ENCODE peak calls at places on chromosomes 12 and 14, in eight cellular contexts. I, Q, S, U, T, F, V and O are unnamed samples.
A peak's percentile ranks its signal among the peaks of the same experiment; 100 is the strongest.

GRCh38 chr14:50094056-50094455 is 22.3 kb downstream of the VCPKMT start:
- DNase-seq in I (no peak), Q (no peak), S (no peak), U (no peak), T (no peak), F (no peak), V (no peak), O (no peak)

GRCh38 chr12:21559855-21560569 is 33.9 kb downstream of the SPX start:
- DNase-seq in I (no peak), Q (no peak), S (no peak), U (no peak), T (no peak), F (no peak), V (no peak), O (no peak)

GRCh38 chr12:6295187-6295811 is 15.2 kb upstream of the PLEKHG6 start:
- DNase-seq in I (no peak), Q (no peak), S (peak; percentile 75), U (no peak), T (no peak), F (peak; percentile 66), V (no peak), O (peak; percentile 61)

GRCh38 chr12:104737682-104738370 is 220.3 kb downstream of the SLC41A2 start:
- DNase-seq in I (no peak), Q (no peak), S (no peak), U (no peak), T (no peak), F (no peak), V (no peak), O (no peak)

GRCh38 chr14:21940887-21941855 is 267.6 kb upstream of the OR4E1 start:
- DNase-seq in I (peak; percentile 28), Q (peak; percentile 52), S (peak; percentile 7), U (peak; percentile 56), T (no peak), F (peak; percentile 56), V (no peak), O (peak; percentile 6)

GRCh38 chr12:14416658-14417057 is 51.2 kb downstream of the ATF7IP start:
- DNase-seq in I (peak; percentile 21), Q (peak; percentile 65), S (no peak), U (peak; percentile 34), T (no peak), F (peak; percentile 90), V (peak; percentile 36), O (no peak)

GRCh38 chr12:112839386-112839972 is 47.9 kb downstream of the RPH3A start:
- DNase-seq in I (no peak), Q (no peak), S (no peak), U (no peak), T (no peak), F (peak; percentile 32), V (no peak), O (no peak)

GRCh38 chr14:102817942-102818940 is 41.0 kb downstream of the TRAF3 start:
- DNase-seq in I (peak; percentile 80), Q (no peak), S (no peak), U (no peak), T (no peak), F (peak; percentile 65), V (no peak), O (no peak)

GRCh38 chr12:51381226-51382079 is 9.8 kb downstream of the GALNT6 start:
- DNase-seq in I (no peak), Q (no peak), S (no peak), U (no peak), T (no peak), F (no peak), V (no peak), O (no peak)

GRCh38 chr12:108778053-108778452 is 46.7 kb upstream of the CORO1C start:
- DNase-seq in I (no peak), Q (no peak), S (no peak), U (no peak), T (no peak), F (no peak), V (no peak), O (no peak)

GRCh38 chr12:104526320-104526719 is 69.6 kb downstream of the CHST11 start:
- DNase-seq in I (no peak), Q (no peak), S (no peak), U (peak; percentile 28), T (no peak), F (no peak), V (no peak), O (no peak)

GRCh38 chr12:28708918-28709371 is 440.1 kb upstream of the FAR2 start:
- DNase-seq in I (no peak), Q (no peak), S (no peak), U (no peak), T (no peak), F (peak; percentile 36), V (no peak), O (no peak)

GRCh38 chr12:100539209-100539608 is 34.3 kb upstream of the GAS2L3 start:
- DNase-seq in I (peak; percentile 34), Q (peak; percentile 15), S (peak; percentile 39), U (no peak), T (no peak), F (peak; percentile 58), V (no peak), O (no peak)

GRCh38 chr12:120712654-120713053 is 2.4 kb downstream of the UNC119B start:
- DNase-seq in I (no peak), Q (no peak), S (no peak), U (no peak), T (no peak), F (no peak), V (no peak), O (no peak)

GRCh38 chr12:54430471-54431075 is 11.5 kb upstream of the ITGA5 start:
- DNase-seq in I (no peak), Q (no peak), S (no peak), U (no peak), T (no peak), F (no peak), V (no peak), O (no peak)

GRCh38 chr14:60722836-60723217 is 1.3 kb downstream of the SIX4 start:
- DNase-seq in I (no peak), Q (no peak), S (no peak), U (peak; percentile 37), T (no peak), F (no peak), V (no peak), O (no peak)

GRCh38 chr12:98399532-98399931 is 115.9 kb upstream of the TMPO start:
- DNase-seq in I (peak; percentile 57), Q (peak; percentile 45), S (no peak), U (peak; percentile 38), T (no peak), F (peak; percentile 18), V (peak; percentile 11), O (no peak)

GRCh38 chr14:32932302-32932920 is 6.3 kb upstream of the NPAS3 start:
- DNase-seq in I (no peak), Q (no peak), S (no peak), U (no peak), T (no peak), F (no peak), V (no peak), O (no peak)